ENCODE peak calls at places on chromosomes 11 and 22, in four cellular contexts. N is K562, I is WTC11, Y is HepG2. P is an unnamed sample.

GRCh38 chr22:40251106-40251505 is 73.4 kb downstream of the TNRC6B start:
- DNase-seq in I (no peak), N (no peak), Y (no peak), P (no peak)

GRCh38 chr11:1502168-1502955 is 15.8 kb upstream of the MOB2 start:
- DNase-seq in Y (no peak), I (no peak), N (no peak), P (no peak)

GRCh38 chr11:13297917-13298356 is 20.3 kb downstream of the BMAL1 start:
- DNase-seq in Y (peak; percentile 30), N (no peak), I (no peak), P (no peak)

GRCh38 chr22:23762866-23763578 is at the start of gene C22orf15:
- DNase-seq in Y (no peak), N (no peak), I (peak; percentile 65), P (no peak)

GRCh38 chr22:31229402-31230140 is 17.5 kb downstream of the LIMK2 start:
- DNase-seq in I (no peak), Y (no peak), N (no peak), P (no peak)

GRCh38 chr11:132658004-132658403 is 874.3 kb downstream of the OPCML start:
- DNase-seq in I (no peak), Y (no peak), N (no peak), P (no peak)

GRCh38 chr22:40324468-40325305 is 21.6 kb upstream of the ADSL start:
- DNase-seq in Y (no peak), I (no peak), N (no peak), P (no peak)

GRCh38 chr11:72081856-72082255 is 1.2 kb downstream of the LRRC51 start:
- DNase-seq in Y (no peak), I (no peak), N (no peak), P (no peak)

GRCh38 chr11:799641-800316 is 1.7 kb upstream of the SLC25A22 start:
- DNase-seq in Y (no peak), N (no peak), I (no peak), P (no peak)

GRCh38 chr11:93652161-93652597 is 9.3 kb upstream of the CEP295 start:
- DNase-seq in I (no peak), Y (peak; percentile 17), N (peak; percentile 26), P (peak; percentile 49)

GRCh38 chr11:2645779-2646118 is 54.0 kb downstream of the KCNQ1OT1 start:
- DNase-seq in Y (no peak), I (no peak), N (no peak), P (peak; percentile 3)

GRCh38 chr11:17646451-17647145 is 72.8 kb upstream of the MYOD1 start:
- DNase-seq in I (no peak), N (no peak), Y (no peak), P (no peak)

GRCh38 chr11:57974830-57975229 is 48.9 kb upstream of the OR9Q1 start:
- DNase-seq in I (no peak), N (no peak), Y (no peak), P (no peak)

GRCh38 chr22:22210375-22210774 is 34.2 kb upstream of the VPREB1 start:
- DNase-seq in I (no peak), Y (no peak), N (no peak), P (no peak)

GRCh38 chr22:21766933-21767462 is 31.4 kb upstream of the YPEL1 start:
- DNase-seq in N (no peak), Y (no peak), I (no peak), P (no peak)

GRCh38 chr22:41917906-41918791 is 3.3 kb upstream of the SHISA8 start:
- DNase-seq in N (no peak), Y (no peak), I (no peak), P (peak; percentile 52)

GRCh38 chr11:110979696-110980095 is 265.8 kb upstream of the POU2AF2 start:
- DNase-seq in Y (no peak), I (no peak), N (no peak), P (no peak)

GRCh38 chr22:41152902-41153301 is 52.2 kb upstream of the L3MBTL2 start:
- DNase-seq in Y (no peak), N (no peak), I (no peak), P (no peak)

GRCh38 chr22:34880667-34881066 is 185.3 kb upstream of the ISX start:
- DNase-seq in Y (no peak), N (no peak), I (no peak), P (no peak)

GRCh38 chr11:456533-456932 is 6.5 kb downstream of the PTDSS2 start:
- DNase-seq in I (no peak), N (no peak), Y (no peak), P (no peak)

GRCh38 chr11:75776546-75776945 is 8.0 kb downstream of the DGAT2 start:
- DNase-seq in I (no peak), N (no peak), Y (no peak), P (no peak)

GRCh38 chr22:26648011-26648497 is 9.3 kb upstream of the MIAT start:
- DNase-seq in N (no peak), I (peak; percentile 72), Y (no peak), P (no peak)

GRCh38 chr22:46582281-46582811 is 37.8 kb upstream of the GRAMD4 start:
- DNase-seq in Y (no peak), N (no peak), I (no peak), P (no peak)

GRCh38 chr22:37284807-37285355 is 2.6 kb downstream of the CYTH4 start:
- DNase-seq in N (no peak), I (no peak), Y (no peak), P (no peak)

GRCh38 chr11:14500181-14500651 is 605 bp upstream of the COPB1 start:
- DNase-seq in I (no peak), Y (peak; percentile 39), N (no peak), P (peak; percentile 31)

GRCh38 chr22:23233746-23234408 is 53.6 kb downstream of the BCR start:
- DNase-seq in I (no peak), N (peak; percentile 64), Y (no peak), P (no peak)

GRCh38 chr11:90250970-90251369 is 28.1 kb upstream of the CHORDC1 start:
- DNase-seq in N (no peak), I (no peak), Y (peak; percentile 72), P (no peak)

GRCh38 chr22:38725900-38726655 is 20.3 kb downstream of the GTPBP1 start:
- DNase-seq in Y (no peak), I (no peak), N (no peak), P (no peak)

GRCh38 chr11:15852179-15852578 is 504.2 kb downstream of the SOX6 start:
- DNase-seq in N (peak; percentile 14), I (peak; percentile 26), Y (peak; percentile 13), P (peak; percentile 37)

GRCh38 chr11:8357505-8357888 is 93.8 kb upstream of the LMO1 start:
- DNase-seq in I (no peak), N (no peak), Y (no peak), P (no peak)
- TF ChIP-seq ELF4 in I (no peak), N (no peak), Y (no peak), P (no peak)

GRCh38 chr11:19459240-19459639 is 218.5 kb upstream of the E2F8 start:
- DNase-seq in N (no peak), I (no peak), Y (no peak), P (no peak)

GRCh38 chr11:19455731-19456130 is 215.0 kb upstream of the E2F8 start:
- DNase-seq in I (peak; percentile 23), N (no peak), Y (no peak), P (no peak)

GRCh38 chr11:19458721-19459120 is 218.0 kb upstream of the E2F8 start:
- DNase-seq in Y (no peak), N (no peak), I (no peak), P (no peak)

GRCh38 chr11:19458231-19458630 is 217.5 kb upstream of the E2F8 start:
- DNase-seq in N (no peak), I (no peak), Y (no peak), P (no peak)

GRCh38 chr11:19460718-19461405 is 220.1 kb upstream of the E2F8 start:
- DNase-seq in Y (no peak), N (no peak), I (no peak), P (no peak)
- TF ChIP-seq ELF4 in Y (no peak), N (no peak), I (no peak), P (no peak)

GRCh38 chr22:28021998-28022660 is 103.1 kb upstream of the PITPNB start:
- DNase-seq in N (no peak), I (no peak), Y (no peak), P (no peak)

GRCh38 chr22:28023036-28023435 is 104.0 kb upstream of the PITPNB start:
- DNase-seq in N (no peak), Y (no peak), I (no peak), P (no peak)

GRCh38 chr22:28019360-28019759 is 100.3 kb upstream of the PITPNB start:
- DNase-seq in Y (no peak), N (no peak), I (no peak), P (no peak)

GRCh38 chr22:28019881-28020861 is 101.1 kb upstream of the PITPNB start:
- DNase-seq in I (peak; percentile 89), N (peak; percentile 77), Y (peak; percentile 30), P (peak; percentile 89)

DNA sequence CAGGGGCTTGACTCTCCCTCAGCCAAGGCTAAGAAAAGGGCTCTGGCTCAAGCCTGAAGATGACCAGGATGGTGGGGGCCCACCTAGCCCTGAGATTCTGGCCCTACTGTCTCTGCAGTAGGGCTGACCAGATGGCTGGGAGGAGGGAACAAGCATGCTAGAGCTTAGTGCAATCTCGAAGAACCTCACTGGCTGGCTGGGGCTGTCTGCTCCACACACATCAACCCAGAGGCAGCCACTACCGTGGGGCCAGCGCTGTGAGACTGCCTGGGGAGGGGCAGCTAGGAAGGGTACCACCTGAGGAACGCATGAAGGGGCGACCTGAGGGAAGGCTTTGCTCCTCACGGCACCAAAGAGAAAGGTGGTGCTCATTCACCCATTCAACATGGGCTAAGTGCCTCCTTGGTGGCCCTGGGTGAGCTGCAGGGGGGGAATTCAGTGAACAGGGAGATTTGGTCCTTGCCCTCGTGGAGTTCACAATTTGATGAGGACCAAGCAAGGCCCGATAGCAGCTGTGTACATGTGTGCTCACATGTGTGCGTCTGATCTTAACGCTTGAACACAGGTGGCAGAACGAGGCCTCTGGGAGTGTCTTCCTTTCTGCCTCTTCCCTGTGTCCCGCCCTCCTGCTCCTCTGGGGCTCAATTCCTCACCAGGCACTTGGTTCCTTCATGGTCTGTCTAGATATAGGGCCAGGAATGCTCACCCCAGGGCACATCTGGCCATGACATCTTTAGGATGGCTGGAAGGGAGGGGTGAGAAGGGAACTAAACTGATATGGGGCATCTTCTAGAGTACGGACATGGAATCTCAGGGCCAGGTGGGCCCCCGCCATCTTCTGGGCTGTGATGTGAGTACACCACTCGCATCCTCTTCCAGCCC is 102.3 kb upstream of the PITPNB start:
- DNase-seq in Y (no peak), I (no peak), N (no peak), P (no peak)
- TF ChIP-seq ELF4 in Y (no peak), I (no peak), N (no peak), P (no peak)

GRCh38 chr11:68317147-68317785 is 4.9 kb downstream of the LRP5 start:
- DNase-seq in Y (no peak), N (no peak), I (no peak), P (no peak)
- TF ChIP-seq ELF4 in Y (no peak), N (no peak), I (no peak), P (no peak)

DNA sequence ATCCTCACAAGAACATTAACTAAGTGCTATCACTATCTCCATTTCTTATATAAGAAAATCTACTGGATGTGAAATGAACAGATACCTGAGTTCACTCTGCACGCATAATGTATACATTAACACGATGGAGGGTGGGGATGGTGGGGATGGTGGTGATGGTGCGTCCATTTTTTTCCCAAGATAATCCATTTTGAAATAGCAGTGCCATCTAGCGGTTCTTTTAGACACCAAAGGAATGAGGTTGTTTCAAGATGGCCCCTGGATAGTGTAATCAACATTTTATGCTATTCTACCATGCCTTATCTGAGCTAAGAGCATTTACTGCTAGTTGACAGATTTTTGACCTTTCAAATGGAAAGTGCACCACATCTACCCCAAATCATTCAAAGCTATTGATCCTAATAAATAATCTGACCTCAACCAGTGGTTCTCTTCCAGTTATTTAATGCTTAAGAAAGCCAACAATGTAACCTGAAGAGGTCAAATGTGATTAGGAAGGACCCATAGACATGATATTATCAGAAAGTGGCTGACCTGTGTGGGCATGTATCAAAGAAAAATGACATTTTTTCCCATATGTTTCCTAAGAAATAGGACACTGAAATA is 714.7 kb upstream of the TENM4 start:
- DNase-seq in Y (peak; percentile 21), I (no peak), N (peak; percentile 21), P (peak; percentile 12)
- TF ChIP-seq ELF4 in Y (no peak), I (no peak), N (no peak), P (no peak)